ENCODE peak calls at places on chromosomes 2 and 18, in four cellular contexts. Q is HFF-Myc, G is GM03348, U is aorta. E is an unnamed sample.

GRCh38 chr18:74945774-74946545 is 263.0 kb downstream of the PTGR3 start:
- DNase-seq in Q (no peak), G (peak; percentile 16), U (no peak), E (no peak)

GRCh38 chr2:144834363-144834762 is 314.4 kb upstream of the ZEB2 start:
- DNase-seq in Q (no peak), G (no peak), U (no peak), E (no peak)

GRCh38 chr2:96154506-96155380 is 9.5 kb upstream of the DUSP2 start:
- DNase-seq in Q (no peak), G (no peak), U (no peak), E (peak; percentile 35)

GRCh38 chr2:65390134-65390533 is 42.3 kb downstream of the SPRED2 start:
- DNase-seq in Q (no peak), G (no peak), U (no peak), E (no peak)

GRCh38 chr2:147051248-147051647 is 793.6 kb upstream of the ACVR2A start:
- DNase-seq in Q (no peak), G (peak; percentile 61), U (no peak), E (no peak)

GRCh38 chr2:230908094-230908594 is 16.9 kb downstream of the GPR55 start:
- DNase-seq in Q (no peak), G (no peak), U (no peak), E (peak; percentile 41)

GRCh38 chr18:60120231-60120630 is 220.4 kb downstream of the PMAIP1 start:
- DNase-seq in Q (no peak), G (no peak), U (no peak), E (no peak)

GRCh38 chr2:3638456-3638810 is 19.6 kb upstream of the ALLC start:
- DNase-seq in Q (no peak), G (no peak), U (no peak), E (peak; percentile 22)

GRCh38 chr2:24111407-24111861 is 11.7 kb downstream of the PFN4 start:
- DNase-seq in Q (no peak), G (peak; percentile 64), U (no peak), E (no peak)

GRCh38 chr2:86747708-86748627 is 27.9 kb downstream of the RMND5A start:
- DNase-seq in Q (no peak), G (peak; percentile 76), U (no peak), E (no peak)

GRCh38 chr2:228876296-228876695 is 394.8 kb downstream of the PID1 start:
- DNase-seq in Q (no peak), G (no peak), U (no peak), E (no peak)

GRCh38 chr2:134623796-134624195 is 95.0 kb downstream of the TMEM163 start:
- DNase-seq in Q (no peak), G (no peak), U (no peak), E (no peak)